ENCODE peak calls at places on chromosomes 6 and 20, in nine cellular contexts. One of them, this sample, is unnamed.

GRCh38 chr20:42788707-42789106 is 401.0 kb downstream of the PTPRT start:
- DNase-seq in GM23248: no peak
- DNase-seq in heart right ventricle: no peak
- DNase-seq in astrocyte: no peak
- DNase-seq in CD4-positive, alpha-beta T cell: no peak
- DNase-seq in endothelial cell of umbilical vein: no peak
- DNase-seq in cardiac muscle cell: no peak
- DNase-seq in colonic mucosa: no peak
- DNase-seq in CD8-positive, alpha-beta T cell: no peak
- DNase-seq in this sample: no peak

GRCh38 chr6:16723833-16724232 is 37.4 kb downstream of the ATXN1 start:
- DNase-seq in cardiac muscle cell: peak; percentile 91
- DNase-seq in CD8-positive, alpha-beta T cell: no peak
- DNase-seq in astrocyte: peak; percentile 99
- DNase-seq in CD4-positive, alpha-beta T cell: no peak
- DNase-seq in heart right ventricle: no peak
- DNase-seq in colonic mucosa: no peak
- DNase-seq in endothelial cell of umbilical vein: peak; percentile 93
- DNase-seq in GM23248: peak; percentile 96
- DNase-seq in this sample: no peak

GRCh38 chr6:75893776-75894152 is 144.7 kb downstream of the MYO6 start:
- DNase-seq in endothelial cell of umbilical vein: no peak
- DNase-seq in astrocyte: no peak
- DNase-seq in colonic mucosa: no peak
- DNase-seq in CD4-positive, alpha-beta T cell: no peak
- DNase-seq in CD8-positive, alpha-beta T cell: no peak
- DNase-seq in GM23248: peak; percentile 1
- DNase-seq in heart right ventricle: no peak
- DNase-seq in cardiac muscle cell: peak; percentile 6
- DNase-seq in this sample: no peak

GRCh38 chr20:32457476-32457986 is 99.4 kb downstream of the ASXL1 start:
- DNase-seq in endothelial cell of umbilical vein: peak; percentile 39
- DNase-seq in colonic mucosa: no peak
- DNase-seq in heart right ventricle: peak; percentile 50
- DNase-seq in astrocyte: peak; percentile 51
- DNase-seq in CD4-positive, alpha-beta T cell: no peak
- DNase-seq in cardiac muscle cell: peak; percentile 75
- DNase-seq in GM23248: peak; percentile 87
- DNase-seq in CD8-positive, alpha-beta T cell: no peak
- DNase-seq in this sample: peak; percentile 85

GRCh38 chr6:26240981-26241770 is 123.8 kb upstream of the BTN3A2 start:
- DNase-seq in colonic mucosa: no peak
- DNase-seq in endothelial cell of umbilical vein: peak; percentile 74
- DNase-seq in CD8-positive, alpha-beta T cell: peak; percentile 63
- DNase-seq in heart right ventricle: peak; percentile 17
- DNase-seq in astrocyte: peak; percentile 84
- DNase-seq in CD4-positive, alpha-beta T cell: peak; percentile 54
- DNase-seq in cardiac muscle cell: peak; percentile 89
- DNase-seq in GM23248: peak; percentile 67
- DNase-seq in this sample: no peak

GRCh38 chr20:9514461-9515210 is at the start of gene LAMP5:
- DNase-seq in CD4-positive, alpha-beta T cell: no peak
- DNase-seq in heart right ventricle: no peak
- DNase-seq in colonic mucosa: no peak
- DNase-seq in cardiac muscle cell: peak; percentile 9
- DNase-seq in CD8-positive, alpha-beta T cell: no peak
- DNase-seq in astrocyte: peak; percentile 17
- DNase-seq in endothelial cell of umbilical vein: peak; percentile 18
- DNase-seq in GM23248: peak; percentile 58
- DNase-seq in this sample: peak; percentile 50

GRCh38 chr6:168555618-168556273 is 114.8 kb downstream of the SMOC2 start:
- DNase-seq in GM23248: no peak
- DNase-seq in colonic mucosa: no peak
- DNase-seq in heart right ventricle: no peak
- DNase-seq in astrocyte: no peak
- DNase-seq in endothelial cell of umbilical vein: no peak
- DNase-seq in cardiac muscle cell: no peak
- DNase-seq in CD4-positive, alpha-beta T cell: no peak
- DNase-seq in CD8-positive, alpha-beta T cell: no peak
- DNase-seq in this sample: no peak

GRCh38 chr6:111870054-111870750 is 3.0 kb downstream of the FYN start:
- DNase-seq in CD8-positive, alpha-beta T cell: no peak
- DNase-seq in astrocyte: no peak
- DNase-seq in cardiac muscle cell: no peak
- DNase-seq in CD4-positive, alpha-beta T cell: no peak
- DNase-seq in colonic mucosa: no peak
- DNase-seq in GM23248: no peak
- DNase-seq in endothelial cell of umbilical vein: no peak
- DNase-seq in heart right ventricle: no peak
- DNase-seq in this sample: no peak

GRCh38 chr6:114157848-114158247 is 185.0 kb downstream of the HS3ST5 start:
- DNase-seq in heart right ventricle: no peak
- DNase-seq in endothelial cell of umbilical vein: no peak
- DNase-seq in CD8-positive, alpha-beta T cell: no peak
- DNase-seq in astrocyte: no peak
- DNase-seq in GM23248: no peak
- DNase-seq in colonic mucosa: no peak
- DNase-seq in CD4-positive, alpha-beta T cell: no peak
- DNase-seq in cardiac muscle cell: no peak
- DNase-seq in this sample: no peak

GRCh38 chr6:83151114-83151513 is 42.0 kb downstream of the PGM3 start:
- DNase-seq in endothelial cell of umbilical vein: no peak
- DNase-seq in colonic mucosa: no peak
- DNase-seq in astrocyte: no peak
- DNase-seq in GM23248: no peak
- DNase-seq in cardiac muscle cell: peak; percentile 6
- DNase-seq in heart right ventricle: no peak
- DNase-seq in CD8-positive, alpha-beta T cell: no peak
- DNase-seq in CD4-positive, alpha-beta T cell: no peak
- DNase-seq in this sample: no peak

GRCh38 chr6:42030585-42031506 is 19.5 kb upstream of the TAF8 start:
- DNase-seq in endothelial cell of umbilical vein: peak; percentile 42
- DNase-seq in GM23248: no peak
- DNase-seq in CD8-positive, alpha-beta T cell: peak; percentile 41
- DNase-seq in CD4-positive, alpha-beta T cell: no peak
- DNase-seq in astrocyte: no peak
- DNase-seq in colonic mucosa: no peak
- DNase-seq in cardiac muscle cell: peak; percentile 84
- DNase-seq in heart right ventricle: peak; percentile 76
- DNase-seq in this sample: no peak

GRCh38 chr20:4836935-4837334 is 115.2 kb downstream of the PRND start:
- DNase-seq in CD4-positive, alpha-beta T cell: no peak
- DNase-seq in astrocyte: no peak
- DNase-seq in heart right ventricle: no peak
- DNase-seq in GM23248: no peak
- DNase-seq in cardiac muscle cell: no peak
- DNase-seq in colonic mucosa: no peak
- DNase-seq in endothelial cell of umbilical vein: no peak
- DNase-seq in CD8-positive, alpha-beta T cell: no peak
- DNase-seq in this sample: no peak

GRCh38 chr20:4835244-4836177 is 113.8 kb downstream of the PRND start:
- DNase-seq in GM23248: peak; percentile 55
- DNase-seq in CD8-positive, alpha-beta T cell: no peak
- DNase-seq in astrocyte: peak; percentile 32
- DNase-seq in colonic mucosa: peak; percentile 37
- DNase-seq in endothelial cell of umbilical vein: no peak
- DNase-seq in cardiac muscle cell: peak; percentile 88
- DNase-seq in CD4-positive, alpha-beta T cell: no peak
- DNase-seq in heart right ventricle: peak; percentile 60
- DNase-seq in this sample: peak; percentile 69

GRCh38 chr20:4837760-4838159 is 116.1 kb downstream of the PRND start:
- DNase-seq in endothelial cell of umbilical vein: no peak
- DNase-seq in cardiac muscle cell: no peak
- DNase-seq in GM23248: no peak
- DNase-seq in heart right ventricle: no peak
- DNase-seq in colonic mucosa: no peak
- DNase-seq in astrocyte: no peak
- DNase-seq in CD8-positive, alpha-beta T cell: no peak
- DNase-seq in CD4-positive, alpha-beta T cell: no peak
- DNase-seq in this sample: no peak

GRCh38 chr20:4833074-4833473 is 111.4 kb downstream of the PRND start:
- DNase-seq in colonic mucosa: no peak
- DNase-seq in endothelial cell of umbilical vein: no peak
- DNase-seq in astrocyte: no peak
- DNase-seq in CD4-positive, alpha-beta T cell: no peak
- DNase-seq in GM23248: no peak
- DNase-seq in cardiac muscle cell: no peak
- DNase-seq in CD8-positive, alpha-beta T cell: no peak
- DNase-seq in heart right ventricle: no peak
- DNase-seq in this sample: no peak

DNA sequence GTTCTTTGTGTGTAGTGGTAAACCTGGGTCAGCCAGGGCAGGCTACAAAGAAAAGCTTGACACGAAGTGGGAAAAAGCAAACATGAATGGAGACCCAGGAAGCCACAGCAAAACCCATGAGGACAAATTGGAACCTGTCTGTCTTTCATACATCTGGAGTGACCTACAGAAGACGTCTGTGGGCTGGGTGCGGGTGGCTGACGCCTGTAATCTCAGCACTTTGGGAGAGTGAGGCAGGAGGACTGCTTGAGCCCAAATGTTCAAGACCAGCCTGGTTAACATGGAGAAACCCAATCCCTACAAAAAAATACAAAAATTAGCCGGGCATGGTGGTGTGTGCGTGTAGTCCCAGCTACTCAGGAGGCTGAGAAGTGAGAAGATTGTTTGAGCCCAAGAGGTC is 114.8 kb downstream of the PRND start:
- DNase-seq in endothelial cell of umbilical vein: no peak
- DNase-seq in colonic mucosa: no peak
- DNase-seq in cardiac muscle cell: no peak
- DNase-seq in astrocyte: no peak
- DNase-seq in heart right ventricle: no peak
- DNase-seq in CD8-positive, alpha-beta T cell: no peak
- DNase-seq in CD4-positive, alpha-beta T cell: no peak
- DNase-seq in GM23248: no peak
- DNase-seq in this sample: no peak
- H3K9me3 ChIP-seq in endothelial cell of umbilical vein: no peaks in the 10 kb centered on the region
- H3K9me3 ChIP-seq in colonic mucosa: no peaks in the 10 kb centered on the region
- H3K9me3 ChIP-seq in cardiac muscle cell: no peaks in the 10 kb centered on the region
- H3K9me3 ChIP-seq in astrocyte: no peaks in the 10 kb centered on the region
- H3K9me3 ChIP-seq in heart right ventricle: no peaks in the 10 kb centered on the region
- H3K9me3 ChIP-seq in CD8-positive, alpha-beta T cell: no peaks in the 10 kb centered on the region
- H3K9me3 ChIP-seq in CD4-positive, alpha-beta T cell: no peaks in the 10 kb centered on the region
- H3K9me3 ChIP-seq in GM23248: no peaks in the 10 kb centered on the region
- H3K9me3 ChIP-seq in this sample: no peaks in the 10 kb centered on the region

GRCh38 chr6:31339210-31339609 is 17.8 kb downstream of the HLA-B start:
- DNase-seq in CD8-positive, alpha-beta T cell: no peak
- DNase-seq in colonic mucosa: no peak
- DNase-seq in endothelial cell of umbilical vein: no peak
- DNase-seq in cardiac muscle cell: no peak
- DNase-seq in heart right ventricle: no peak
- DNase-seq in CD4-positive, alpha-beta T cell: no peak
- DNase-seq in GM23248: no peak
- DNase-seq in astrocyte: no peak
- DNase-seq in this sample: no peak
- H3K9me3 ChIP-seq in CD8-positive, alpha-beta T cell: peaks cover 8% of the 10 kb centered on the region
- H3K9me3 ChIP-seq in colonic mucosa: no peaks in the 10 kb centered on the region
- H3K9me3 ChIP-seq in endothelial cell of umbilical vein: no peaks in the 10 kb centered on the region
- H3K9me3 ChIP-seq in cardiac muscle cell: no peaks in the 10 kb centered on the region
- H3K9me3 ChIP-seq in heart right ventricle: peaks cover 12% of the 10 kb centered on the region
- H3K9me3 ChIP-seq in CD4-positive, alpha-beta T cell: peaks cover 30% of the 10 kb centered on the region
- H3K9me3 ChIP-seq in GM23248: no peaks in the 10 kb centered on the region
- H3K9me3 ChIP-seq in astrocyte: peaks cover 8% of the 10 kb centered on the region
- H3K9me3 ChIP-seq in this sample: no peaks in the 10 kb centered on the region

GRCh38 chr6:120058410-120058809 is 708.8 kb upstream of the MAN1A1 start:
- DNase-seq in colonic mucosa: no peak
- DNase-seq in CD4-positive, alpha-beta T cell: no peak
- DNase-seq in endothelial cell of umbilical vein: no peak
- DNase-seq in astrocyte: no peak
- DNase-seq in cardiac muscle cell: no peak
- DNase-seq in heart right ventricle: no peak
- DNase-seq in CD8-positive, alpha-beta T cell: no peak
- DNase-seq in GM23248: no peak
- DNase-seq in this sample: no peak
- H3K9me3 ChIP-seq in colonic mucosa: no peaks in the 10 kb centered on the region
- H3K9me3 ChIP-seq in CD4-positive, alpha-beta T cell: no peaks in the 10 kb centered on the region
- H3K9me3 ChIP-seq in endothelial cell of umbilical vein: no peaks in the 10 kb centered on the region
- H3K9me3 ChIP-seq in astrocyte: no peaks in the 10 kb centered on the region
- H3K9me3 ChIP-seq in cardiac muscle cell: no peaks in the 10 kb centered on the region
- H3K9me3 ChIP-seq in heart right ventricle: no peaks in the 10 kb centered on the region
- H3K9me3 ChIP-seq in CD8-positive, alpha-beta T cell: no peaks in the 10 kb centered on the region
- H3K9me3 ChIP-seq in GM23248: no peaks in the 10 kb centered on the region
- H3K9me3 ChIP-seq in this sample: no peaks in the 10 kb centered on the region

GRCh38 chr20:23226612-23227265 is 123.9 kb upstream of the NXT1 start:
- DNase-seq in GM23248: no peak
- DNase-seq in colonic mucosa: no peak
- DNase-seq in astrocyte: no peak
- DNase-seq in heart right ventricle: no peak
- DNase-seq in endothelial cell of umbilical vein: peak; percentile 77
- DNase-seq in cardiac muscle cell: no peak
- DNase-seq in CD4-positive, alpha-beta T cell: no peak
- DNase-seq in CD8-positive, alpha-beta T cell: no peak
- DNase-seq in this sample: no peak

GRCh38 chr20:23223908-23224307 is 126.7 kb upstream of the NXT1 start:
- DNase-seq in colonic mucosa: no peak
- DNase-seq in astrocyte: no peak
- DNase-seq in CD4-positive, alpha-beta T cell: no peak
- DNase-seq in heart right ventricle: no peak
- DNase-seq in cardiac muscle cell: no peak
- DNase-seq in GM23248: no peak
- DNase-seq in endothelial cell of umbilical vein: no peak
- DNase-seq in CD8-positive, alpha-beta T cell: no peak
- DNase-seq in this sample: no peak

GRCh38 chr20:23224806-23225205 is 125.8 kb upstream of the NXT1 start:
- DNase-seq in endothelial cell of umbilical vein: no peak
- DNase-seq in CD8-positive, alpha-beta T cell: no peak
- DNase-seq in CD4-positive, alpha-beta T cell: no peak
- DNase-seq in GM23248: no peak
- DNase-seq in colonic mucosa: no peak
- DNase-seq in astrocyte: no peak
- DNase-seq in cardiac muscle cell: no peak
- DNase-seq in heart right ventricle: no peak
- DNase-seq in this sample: no peak

GRCh38 chr20:23225407-23226060 is 125.1 kb upstream of the NXT1 start:
- DNase-seq in astrocyte: peak; percentile 69
- DNase-seq in cardiac muscle cell: peak; percentile 97
- DNase-seq in endothelial cell of umbilical vein: no peak
- DNase-seq in CD4-positive, alpha-beta T cell: no peak
- DNase-seq in colonic mucosa: peak; percentile 47
- DNase-seq in heart right ventricle: no peak
- DNase-seq in GM23248: peak; percentile 95
- DNase-seq in CD8-positive, alpha-beta T cell: no peak
- DNase-seq in this sample: peak; percentile 61

DNA sequence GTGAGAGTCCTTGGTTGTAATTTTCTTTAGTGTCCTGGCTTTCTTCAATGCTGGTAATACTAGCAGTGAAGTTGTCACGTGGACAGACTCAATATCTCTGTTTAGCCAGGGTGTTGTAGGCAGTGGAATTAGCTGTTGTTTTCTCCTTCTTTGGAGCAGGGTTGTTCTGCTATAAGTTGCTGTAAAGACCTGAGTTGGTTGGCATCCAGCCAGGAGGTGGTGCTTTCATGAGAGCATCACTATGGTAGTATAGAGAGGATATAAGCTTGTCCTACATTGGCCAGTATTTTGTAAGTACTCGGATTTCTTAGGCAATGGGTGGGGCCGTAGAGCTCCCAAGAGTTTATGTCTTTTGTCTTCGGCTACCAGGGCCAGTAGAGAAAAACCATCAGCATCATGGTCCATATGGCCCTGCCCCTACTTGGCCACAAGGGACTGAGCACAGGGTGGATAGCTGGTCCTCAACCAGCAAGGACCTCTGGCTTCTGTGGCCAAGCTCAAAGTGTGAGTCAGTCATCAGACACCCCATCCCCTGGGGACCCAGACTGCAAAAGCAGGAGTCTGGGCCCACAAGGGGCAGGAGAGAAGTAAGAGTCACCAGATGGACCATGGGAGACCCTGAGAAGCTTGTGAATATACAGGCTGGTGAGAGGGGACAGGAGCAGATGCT is 127.9 kb upstream of the NXT1 start:
- DNase-seq in astrocyte: no peak
- DNase-seq in colonic mucosa: no peak
- DNase-seq in CD4-positive, alpha-beta T cell: no peak
- DNase-seq in CD8-positive, alpha-beta T cell: no peak
- DNase-seq in GM23248: peak; percentile 15
- DNase-seq in heart right ventricle: no peak
- DNase-seq in endothelial cell of umbilical vein: no peak
- DNase-seq in cardiac muscle cell: no peak
- DNase-seq in this sample: no peak
- H3K9me3 ChIP-seq in astrocyte: no peaks in the 10 kb centered on the region
- H3K9me3 ChIP-seq in colonic mucosa: no peaks in the 10 kb centered on the region
- H3K9me3 ChIP-seq in CD4-positive, alpha-beta T cell: peaks cover 18% of the 10 kb centered on the region
- H3K9me3 ChIP-seq in CD8-positive, alpha-beta T cell: no peaks in the 10 kb centered on the region
- H3K9me3 ChIP-seq in GM23248: no peaks in the 10 kb centered on the region
- H3K9me3 ChIP-seq in heart right ventricle: no peaks in the 10 kb centered on the region
- H3K9me3 ChIP-seq in endothelial cell of umbilical vein: no peaks in the 10 kb centered on the region
- H3K9me3 ChIP-seq in cardiac muscle cell: no peaks in the 10 kb centered on the region
- H3K9me3 ChIP-seq in this sample: no peaks in the 10 kb centered on the region